ENCODE peak calls at places on chromosomes 13 and 19, in eight cellular contexts. L, H, I, O, V, U, B and T are unnamed samples. For H3K27me3, the result is how much of the 10 kb centered on the place peaks cover.

GRCh38 chr19:55196803-55197202 is 12.5 kb downstream of the PTPRH start:
- DNase-seq in L (no peak), H (no peak), I (no peak), O (peak), V (no peak), U (no peak), B (no peak), T (no peak)

GRCh38 chr13:28181413-28181812 is 43.1 kb downstream of the PAN3 start:
- DNase-seq in L (no peak), H (no peak), I (peak), O (no peak), V (peak), U (no peak), B (no peak), T (no peak)

GRCh38 chr19:38221919-38222828 is 1.8 kb downstream of the DPF1 start:
- DNase-seq in L (no peak), H (no peak), I (no peak), O (peak), V (no peak), U (no peak), B (no peak), T (no peak)

GRCh38 chr13:100361504-100361903 is 227.1 kb downstream of the GGACT start:
- DNase-seq in L (no peak), H (no peak), I (no peak), O (no peak), V (peak), U (peak), B (no peak), T (no peak)

GRCh38 chr13:98507060-98507797 is 69.7 kb downstream of the STK24 start:
- DNase-seq in L (peak), H (no peak), I (no peak), O (peak), V (peak), U (peak), B (no peak), T (no peak)

GRCh38 chr19:43316591-43317319 is 36.7 kb upstream of the CD177 start:
- DNase-seq in L (no peak), H (no peak), I (peak), O (peak), V (peak), U (peak), B (no peak), T (no peak)

GRCh38 chr19:6412111-6412999 is 12.3 kb downstream of the KHSRP start:
- DNase-seq in L (peak), H (no peak), I (peak), O (peak), V (peak), U (peak), B (no peak), T (peak)

GRCh38 chr13:110390572-110390971 is 83.5 kb downstream of the COL4A2 start:
- DNase-seq in L (no peak), H (no peak), I (no peak), O (no peak), V (peak), U (peak), B (no peak), T (no peak)

GRCh38 chr19:7772752-7773291 is 9.8 kb downstream of the CLEC4M start:
- DNase-seq in L (no peak), H (no peak), I (no peak), O (no peak), V (no peak), U (no peak), B (no peak), T (no peak)

GRCh38 chr19:35736913-35737886 is 5.1 kb downstream of the IGFLR1 start:
- DNase-seq in L (peak), H (no peak), I (no peak), O (no peak), V (peak), U (no peak), B (no peak), T (no peak)

GRCh38 chr19:55640043-55640576 is 692 bp upstream of the ZNF580 start:
- DNase-seq in L (peak), H (no peak), I (no peak), O (peak), V (no peak), U (peak), B (no peak), T (peak)

GRCh38 chr19:30022659-30023058 is 80.6 kb downstream of the URI1 start:
- DNase-seq in L (no peak), H (no peak), I (no peak), O (no peak), V (no peak), U (no peak), B (no peak), T (no peak)

GRCh38 chr19:54164369-54165068 is 5.0 kb upstream of the LENG1 start:
- DNase-seq in L (peak), H (no peak), I (peak), O (peak), V (peak), U (peak), B (no peak), T (no peak)

GRCh38 chr13:45328661-45329105 is 12.3 kb downstream of the TPT1 start:
- DNase-seq in L (no peak), H (no peak), I (no peak), O (no peak), V (no peak), U (peak), B (no peak), T (no peak)

GRCh38 chr13:114090476-114090875 is 41.9 kb downstream of the RASA3 start:
- DNase-seq in L (no peak), H (no peak), I (no peak), O (no peak), V (no peak), U (no peak), B (no peak), T (no peak)

GRCh38 chr13:99376924-99377323 is 69.7 kb upstream of the GPR183 start:
- DNase-seq in L (no peak), H (no peak), I (no peak), O (no peak), V (no peak), U (no peak), B (no peak), T (no peak)

GRCh38 chr19:5663904-5664303 is 16.4 kb downstream of the MICOS13 start:
- DNase-seq in L (no peak), H (no peak), I (no peak), O (no peak), V (no peak), U (no peak), B (no peak), T (no peak)

GRCh38 chr13:110186221-110186838 is 120.6 kb downstream of the COL4A1 start:
- DNase-seq in L (peak), H (no peak), I (no peak), O (no peak), V (no peak), U (no peak), B (no peak), T (no peak)

GRCh38 chr19:47778954-47779351 is 450 bp downstream of the SELENOW start:
- DNase-seq in L (no peak), H (no peak), I (no peak), O (no peak), V (no peak), U (no peak), B (no peak), T (no peak)

GRCh38 chr13:111484129-111484925 is 163.9 kb downstream of the TEX29 start:
- DNase-seq in L (no peak), H (no peak), I (no peak), O (no peak), V (no peak), U (no peak), B (no peak), T (no peak)

GRCh38 chr19:47057328-47057727 is 8.9 kb upstream of the TMEM160 start:
- DNase-seq in L (no peak), H (no peak), I (no peak), O (no peak), V (no peak), U (no peak), B (no peak), T (no peak)

GRCh38 chr13:107043016-107043957 is 475.4 kb upstream of the ARGLU1 start:
- DNase-seq in L (no peak), H (no peak), I (no peak), O (no peak), V (no peak), U (no peak), B (no peak), T (no peak)

DNA sequence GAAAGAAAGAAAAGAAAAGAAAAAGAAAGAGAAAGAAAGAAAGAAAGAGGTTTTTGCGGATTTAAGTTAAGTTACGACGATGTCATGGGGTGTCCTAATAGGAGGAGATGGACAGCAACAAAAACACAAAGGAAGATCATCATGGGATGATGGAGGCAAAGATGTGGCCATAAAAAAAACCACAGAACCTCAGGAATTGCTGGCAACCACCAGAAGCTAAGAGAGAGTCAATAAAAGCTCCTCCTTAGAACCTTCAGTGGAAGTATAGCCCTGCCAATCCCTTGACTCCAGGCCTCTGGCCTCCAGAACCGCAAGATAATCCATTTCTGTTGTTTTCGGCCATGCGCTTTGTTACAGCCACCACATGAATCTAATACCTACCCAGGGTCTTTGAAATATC is 11.5 kb downstream of the PLEKHA4 start:
- DNase-seq in L (no peak), H (no peak), I (no peak), O (no peak), V (peak), U (no peak), B (no peak), T (no peak)
- H3K27ac ChIP-seq in L (no peak), H (no peak), I (no peak), O (no peak), V (no peak), U (no peak), B (no peak), T (no peak)

GRCh38 chr19:2624537-2625091 is 77.9 kb downstream of the GNG7 start:
- DNase-seq in L (peak), H (no peak), I (no peak), O (peak), V (no peak), U (no peak), B (no peak), T (no peak)
- TF ChIP-seq CTCF in L (no peak), H (no peak), I (peak), O (no peak), V (no peak), U (no peak), B (no peak), T (no peak)

GRCh38 chr19:3621689-3622088 is 4.9 kb downstream of the CACTIN start:
- DNase-seq in L (no peak), H (no peak), I (no peak), O (no peak), V (no peak), U (no peak), B (no peak), T (no peak)

GRCh38 chr19:3620817-3621547 is 5.6 kb downstream of the CACTIN start:
- DNase-seq in L (no peak), H (no peak), I (no peak), O (no peak), V (no peak), U (no peak), B (no peak), T (no peak)

GRCh38 chr19:3622224-3622623 is 4.4 kb downstream of the CACTIN start:
- DNase-seq in L (no peak), H (no peak), I (no peak), O (no peak), V (no peak), U (no peak), B (no peak), T (no peak)

GRCh38 chr19:3625996-3626472 is 556 bp downstream of the CACTIN start:
- DNase-seq in L (no peak), H (no peak), I (no peak), O (no peak), V (no peak), U (no peak), B (no peak), T (no peak)

DNA sequence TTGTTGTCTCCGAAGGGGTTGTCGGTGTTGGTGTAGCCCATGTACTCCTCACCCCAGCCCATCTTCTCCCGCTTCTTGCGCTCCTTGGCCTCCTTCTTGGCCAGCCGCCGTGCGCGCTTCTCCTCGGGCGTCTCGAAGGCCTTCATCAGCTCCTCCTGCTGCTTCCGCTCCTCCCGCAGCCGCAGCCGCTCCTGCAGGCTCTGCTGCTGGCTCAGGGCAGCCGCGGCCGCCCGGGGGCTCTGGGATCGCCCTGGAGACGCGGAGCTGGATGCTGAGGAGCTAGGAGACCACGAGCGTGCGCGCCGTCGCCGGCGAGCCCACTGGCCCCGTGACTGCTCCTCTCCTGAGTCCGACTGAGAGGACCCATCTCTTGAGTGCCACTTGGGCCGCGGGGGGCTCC is 2.9 kb downstream of the CACTIN start:
- DNase-seq in L (peak), H (no peak), I (no peak), O (no peak), V (no peak), U (no peak), B (no peak), T (no peak)
- H3K27me3 ChIP-seq in L (under half), H (under half), I (under half), O (under half), V (under half), U (under half), B (under half), T (under half)

GRCh38 chr13:49287995-49288394 is 40.3 kb downstream of the CDADC1 start:
- DNase-seq in L (no peak), H (no peak), I (no peak), O (no peak), V (no peak), U (no peak), B (no peak), T (no peak)
- H3K27ac ChIP-seq in L (no peak), H (no peak), I (no peak), O (no peak), V (no peak), U (no peak), B (no peak), T (no peak)